ENCODE peak calls at places on chromosomes 7 and 10, in eight cellular contexts. One of them, this sample, is unnamed.

GRCh38 chr10:72303424-72304128 is 29.9 kb downstream of the DDIT4 start:
- DNase-seq in left ventricle myocardium inferior: no peak
- DNase-seq in left lung: no peak
- DNase-seq in transverse colon: no peak
- DNase-seq in heart right ventricle: no peak
- DNase-seq in PC-3: no peak
- DNase-seq in Panc1: no peak
- DNase-seq in HCT116: no peak
- DNase-seq in this sample: no peak

GRCh38 chr10:8438603-8439002 is 384.1 kb downstream of the GATA3 start:
- DNase-seq in left ventricle myocardium inferior: no peak
- DNase-seq in left lung: no peak
- DNase-seq in transverse colon: no peak
- DNase-seq in heart right ventricle: no peak
- DNase-seq in PC-3: no peak
- DNase-seq in Panc1: no peak
- DNase-seq in HCT116: no peak
- DNase-seq in this sample: no peak

GRCh38 chr7:3028071-3028766 is 15.4 kb downstream of the CARD11 start:
- DNase-seq in left ventricle myocardium inferior: no peak
- DNase-seq in left lung: peak
- DNase-seq in transverse colon: peak
- DNase-seq in heart right ventricle: no peak
- DNase-seq in PC-3: peak
- DNase-seq in Panc1: peak
- DNase-seq in HCT116: no peak
- DNase-seq in this sample: peak

GRCh38 chr7:159141660-159142059 is 3.0 kb downstream of the VIPR2 start:
- DNase-seq in left ventricle myocardium inferior: peak
- DNase-seq in left lung: no peak
- DNase-seq in transverse colon: no peak
- DNase-seq in heart right ventricle: peak
- DNase-seq in PC-3: no peak
- DNase-seq in Panc1: no peak
- DNase-seq in HCT116: no peak
- DNase-seq in this sample: no peak

GRCh38 chr7:93910076-93910994 is 4.0 kb downstream of the GNGT1 start:
- DNase-seq in left ventricle myocardium inferior: no peak
- DNase-seq in left lung: no peak
- DNase-seq in transverse colon: no peak
- DNase-seq in heart right ventricle: peak
- DNase-seq in PC-3: peak
- DNase-seq in Panc1: no peak
- DNase-seq in HCT116: no peak
- DNase-seq in this sample: no peak

GRCh38 chr10:121337356-121337936 is 260.8 kb downstream of the FGFR2 start:
- DNase-seq in left ventricle myocardium inferior: no peak
- DNase-seq in left lung: no peak
- DNase-seq in transverse colon: no peak
- DNase-seq in heart right ventricle: no peak
- DNase-seq in PC-3: no peak
- DNase-seq in Panc1: no peak
- DNase-seq in HCT116: no peak
- DNase-seq in this sample: no peak

GRCh38 chr7:18241543-18242231 is 214.0 kb upstream of the PRPS1L1 start:
- DNase-seq in left ventricle myocardium inferior: no peak
- DNase-seq in left lung: no peak
- DNase-seq in transverse colon: no peak
- DNase-seq in heart right ventricle: no peak
- DNase-seq in PC-3: peak
- DNase-seq in Panc1: no peak
- DNase-seq in HCT116: no peak
- DNase-seq in this sample: no peak

GRCh38 chr10:132111871-132112341 is 46.2 kb downstream of the JAKMIP3 start:
- DNase-seq in left ventricle myocardium inferior: peak
- DNase-seq in left lung: peak
- DNase-seq in transverse colon: no peak
- DNase-seq in heart right ventricle: peak
- DNase-seq in PC-3: no peak
- DNase-seq in Panc1: no peak
- DNase-seq in HCT116: no peak
- DNase-seq in this sample: no peak

GRCh38 chr7:28623105-28623730 is 210.9 kb downstream of the CREB5 start:
- DNase-seq in left ventricle myocardium inferior: no peak
- DNase-seq in left lung: no peak
- DNase-seq in transverse colon: no peak
- DNase-seq in heart right ventricle: no peak
- DNase-seq in PC-3: peak
- DNase-seq in Panc1: no peak
- DNase-seq in HCT116: no peak
- DNase-seq in this sample: no peak
- H3K4me3 ChIP-seq in left ventricle myocardium inferior: no peak
- H3K4me3 ChIP-seq in left lung: no peak
- H3K4me3 ChIP-seq in transverse colon: no peak
- H3K4me3 ChIP-seq in heart right ventricle: no peak
- H3K4me3 ChIP-seq in PC-3: no peak
- H3K4me3 ChIP-seq in Panc1: no peak
- H3K4me3 ChIP-seq in HCT116: no peak
- H3K4me3 ChIP-seq in this sample: no peak

GRCh38 chr10:93073539-93074136 is at the start of gene CYP26A1:
- DNase-seq in left ventricle myocardium inferior: no peak
- DNase-seq in left lung: no peak
- DNase-seq in transverse colon: no peak
- DNase-seq in heart right ventricle: no peak
- DNase-seq in PC-3: peak
- DNase-seq in Panc1: no peak
- DNase-seq in HCT116: no peak
- DNase-seq in this sample: no peak
- H3K4me3 ChIP-seq in left ventricle myocardium inferior: peak
- H3K4me3 ChIP-seq in left lung: peak
- H3K4me3 ChIP-seq in transverse colon: no peak
- H3K4me3 ChIP-seq in heart right ventricle: peak
- H3K4me3 ChIP-seq in PC-3: peak
- H3K4me3 ChIP-seq in Panc1: peak
- H3K4me3 ChIP-seq in HCT116: peak
- H3K4me3 ChIP-seq in this sample: peak

GRCh38 chr7:149713731-149714068 is 59.7 kb downstream of the ZNF467 start:
- DNase-seq in left ventricle myocardium inferior: no peak
- DNase-seq in left lung: no peak
- DNase-seq in transverse colon: no peak
- DNase-seq in heart right ventricle: no peak
- DNase-seq in PC-3: no peak
- DNase-seq in Panc1: no peak
- DNase-seq in HCT116: no peak
- DNase-seq in this sample: no peak
- H3K4me3 ChIP-seq in left ventricle myocardium inferior: peak
- H3K4me3 ChIP-seq in left lung: peak
- H3K4me3 ChIP-seq in transverse colon: no peak
- H3K4me3 ChIP-seq in heart right ventricle: peak
- H3K4me3 ChIP-seq in PC-3: no peak
- H3K4me3 ChIP-seq in Panc1: peak
- H3K4me3 ChIP-seq in HCT116: no peak
- H3K4me3 ChIP-seq in this sample: peak

DNA sequence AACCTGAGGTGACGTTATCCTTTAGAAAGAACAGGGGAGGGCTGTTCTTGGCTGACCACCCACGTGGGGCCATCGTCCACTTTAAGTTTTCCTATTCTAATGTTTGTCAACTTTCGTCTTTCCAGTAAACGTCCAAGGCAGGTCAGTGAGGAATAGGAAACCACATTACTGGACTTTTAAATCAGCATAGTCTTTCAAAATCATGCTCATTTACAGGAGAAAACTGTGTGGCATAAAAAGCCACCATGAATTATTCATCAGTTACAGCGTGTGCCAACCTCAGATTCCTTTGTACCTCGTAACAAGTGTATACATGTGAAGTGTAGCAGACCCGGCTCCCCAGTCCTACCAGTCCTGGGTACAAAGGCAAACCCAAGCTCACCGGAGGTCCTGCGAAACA is 25.1 kb upstream of the ABLIM1 start:
- DNase-seq in left ventricle myocardium inferior: no peak
- DNase-seq in left lung: no peak
- DNase-seq in transverse colon: no peak
- DNase-seq in heart right ventricle: no peak
- DNase-seq in PC-3: peak
- DNase-seq in Panc1: no peak
- DNase-seq in HCT116: no peak
- DNase-seq in this sample: no peak
- H3K4me3 ChIP-seq in left ventricle myocardium inferior: peak
- H3K4me3 ChIP-seq in left lung: peak
- H3K4me3 ChIP-seq in transverse colon: no peak
- H3K4me3 ChIP-seq in heart right ventricle: peak
- H3K4me3 ChIP-seq in PC-3: no peak
- H3K4me3 ChIP-seq in Panc1: peak
- H3K4me3 ChIP-seq in HCT116: no peak
- H3K4me3 ChIP-seq in this sample: peak

GRCh38 chr10:43458227-43458626 is 21.3 kb downstream of the ZNF487 start:
- DNase-seq in left ventricle myocardium inferior: no peak
- DNase-seq in left lung: no peak
- DNase-seq in transverse colon: no peak
- DNase-seq in heart right ventricle: no peak
- DNase-seq in PC-3: no peak
- DNase-seq in Panc1: no peak
- DNase-seq in HCT116: no peak
- DNase-seq in this sample: no peak

GRCh38 chr10:43461950-43462349 is 25.0 kb downstream of the ZNF487 start:
- DNase-seq in left ventricle myocardium inferior: no peak
- DNase-seq in left lung: no peak
- DNase-seq in transverse colon: no peak
- DNase-seq in heart right ventricle: peak
- DNase-seq in PC-3: peak
- DNase-seq in Panc1: peak
- DNase-seq in HCT116: peak
- DNase-seq in this sample: no peak
- H3K4me3 ChIP-seq in left ventricle myocardium inferior: no peak
- H3K4me3 ChIP-seq in left lung: no peak
- H3K4me3 ChIP-seq in transverse colon: no peak
- H3K4me3 ChIP-seq in heart right ventricle: no peak
- H3K4me3 ChIP-seq in PC-3: no peak
- H3K4me3 ChIP-seq in Panc1: no peak
- H3K4me3 ChIP-seq in HCT116: no peak
- H3K4me3 ChIP-seq in this sample: no peak

GRCh38 chr7:117014673-117015133 is 61.4 kb downstream of the ST7 start:
- DNase-seq in left ventricle myocardium inferior: peak
- DNase-seq in left lung: peak
- DNase-seq in transverse colon: peak
- DNase-seq in heart right ventricle: peak
- DNase-seq in PC-3: no peak
- DNase-seq in Panc1: no peak
- DNase-seq in HCT116: no peak
- DNase-seq in this sample: peak

GRCh38 chr7:117015258-117016184 is 62.2 kb downstream of the ST7 start:
- DNase-seq in left ventricle myocardium inferior: no peak
- DNase-seq in left lung: no peak
- DNase-seq in transverse colon: no peak
- DNase-seq in heart right ventricle: no peak
- DNase-seq in PC-3: no peak
- DNase-seq in Panc1: no peak
- DNase-seq in HCT116: no peak
- DNase-seq in this sample: no peak

GRCh38 chr7:117011419-117012260 is 58.3 kb downstream of the ST7 start:
- DNase-seq in left ventricle myocardium inferior: no peak
- DNase-seq in left lung: no peak
- DNase-seq in transverse colon: no peak
- DNase-seq in heart right ventricle: no peak
- DNase-seq in PC-3: no peak
- DNase-seq in Panc1: no peak
- DNase-seq in HCT116: no peak
- DNase-seq in this sample: no peak

GRCh38 chr7:117012284-117013174 is 59.2 kb downstream of the ST7 start:
- DNase-seq in left ventricle myocardium inferior: no peak
- DNase-seq in left lung: no peak
- DNase-seq in transverse colon: no peak
- DNase-seq in heart right ventricle: no peak
- DNase-seq in PC-3: peak
- DNase-seq in Panc1: peak
- DNase-seq in HCT116: peak
- DNase-seq in this sample: no peak

DNA sequence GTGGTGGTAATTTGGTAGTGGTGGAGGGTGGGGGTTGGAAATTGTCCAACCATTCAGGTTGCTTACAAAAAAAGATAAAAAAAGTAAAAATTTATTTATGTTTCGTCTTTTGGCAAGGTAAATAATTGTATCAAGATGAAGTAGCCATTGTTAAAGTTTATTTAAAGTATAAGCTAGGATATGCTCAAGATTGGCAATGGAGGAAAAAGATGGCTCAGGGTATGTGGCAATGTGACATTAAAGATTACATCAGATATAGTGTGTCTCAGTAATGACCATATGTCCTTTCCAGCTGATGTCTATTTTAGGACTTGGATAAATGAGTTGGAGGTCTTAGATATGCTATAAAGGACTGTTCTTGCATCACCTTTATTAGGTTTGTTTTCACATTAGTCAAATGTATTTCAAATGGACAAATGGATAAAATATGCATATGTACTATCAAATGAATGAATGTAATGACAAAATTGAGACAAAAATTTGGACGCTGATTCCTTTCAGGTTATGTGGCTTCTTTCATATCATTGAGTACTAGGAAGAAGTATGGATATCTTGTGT is 60.9 kb downstream of the ST7 start:
- DNase-seq in left ventricle myocardium inferior: no peak
- DNase-seq in left lung: no peak
- DNase-seq in transverse colon: no peak
- DNase-seq in heart right ventricle: no peak
- DNase-seq in PC-3: no peak
- DNase-seq in Panc1: no peak
- DNase-seq in HCT116: no peak
- DNase-seq in this sample: no peak
- H3K4me3 ChIP-seq in left ventricle myocardium inferior: peak
- H3K4me3 ChIP-seq in left lung: no peak
- H3K4me3 ChIP-seq in transverse colon: no peak
- H3K4me3 ChIP-seq in heart right ventricle: peak
- H3K4me3 ChIP-seq in PC-3: no peak
- H3K4me3 ChIP-seq in Panc1: no peak
- H3K4me3 ChIP-seq in HCT116: no peak
- H3K4me3 ChIP-seq in this sample: peak

GRCh38 chr7:92750961-92751360 is 85.4 kb downstream of the CDK6 start:
- DNase-seq in left ventricle myocardium inferior: no peak
- DNase-seq in left lung: no peak
- DNase-seq in transverse colon: no peak
- DNase-seq in heart right ventricle: no peak
- DNase-seq in PC-3: no peak
- DNase-seq in Panc1: no peak
- DNase-seq in HCT116: no peak
- DNase-seq in this sample: no peak

GRCh38 chr7:92750440-92750839 is 85.9 kb downstream of the CDK6 start:
- DNase-seq in left ventricle myocardium inferior: no peak
- DNase-seq in left lung: no peak
- DNase-seq in transverse colon: no peak
- DNase-seq in heart right ventricle: no peak
- DNase-seq in PC-3: peak
- DNase-seq in Panc1: no peak
- DNase-seq in HCT116: no peak
- DNase-seq in this sample: no peak

GRCh38 chr7:92753614-92754013 is 82.8 kb downstream of the CDK6 start:
- DNase-seq in left ventricle myocardium inferior: no peak
- DNase-seq in left lung: no peak
- DNase-seq in transverse colon: no peak
- DNase-seq in heart right ventricle: no peak
- DNase-seq in PC-3: peak
- DNase-seq in Panc1: no peak
- DNase-seq in HCT116: no peak
- DNase-seq in this sample: no peak

GRCh38 chr7:92749832-92750231 is 86.5 kb downstream of the CDK6 start:
- DNase-seq in left ventricle myocardium inferior: no peak
- DNase-seq in left lung: no peak
- DNase-seq in transverse colon: no peak
- DNase-seq in heart right ventricle: no peak
- DNase-seq in PC-3: no peak
- DNase-seq in Panc1: no peak
- DNase-seq in HCT116: no peak
- DNase-seq in this sample: no peak

GRCh38 chr7:92751902-92752901 is 84.2 kb downstream of the CDK6 start:
- DNase-seq in left ventricle myocardium inferior: no peak
- DNase-seq in left lung: no peak
- DNase-seq in transverse colon: no peak
- DNase-seq in heart right ventricle: no peak
- DNase-seq in PC-3: peak
- DNase-seq in Panc1: peak
- DNase-seq in HCT116: peak
- DNase-seq in this sample: no peak
- H3K4me3 ChIP-seq in left ventricle myocardium inferior: no peak
- H3K4me3 ChIP-seq in left lung: no peak
- H3K4me3 ChIP-seq in transverse colon: no peak
- H3K4me3 ChIP-seq in heart right ventricle: no peak
- H3K4me3 ChIP-seq in PC-3: peak
- H3K4me3 ChIP-seq in Panc1: no peak
- H3K4me3 ChIP-seq in HCT116: peak
- H3K4me3 ChIP-seq in this sample: no peak